ENCODE peak calls at places on chromosome 11, in eight cellular contexts. One of them, this sample, is unnamed.

GRCh38 chr11:121792185-121792584 is 323.8 kb downstream of the BLID start:
- DNase-seq in GM12878: no peak
- DNase-seq in stomach: no peak
- DNase-seq in suprapubic skin: no peak
- DNase-seq in SK-N-SH: no peak
- DNase-seq in transverse colon: no peak
- DNase-seq in H1: no peak
- DNase-seq in tibial nerve: no peak
- DNase-seq in this sample: no peak

GRCh38 chr11:63536669-63537292 is at the start of gene PLAAT4:
- DNase-seq in GM12878: peak; percentile 45
- DNase-seq in stomach: peak; percentile 54
- DNase-seq in suprapubic skin: no peak
- DNase-seq in SK-N-SH: no peak
- DNase-seq in transverse colon: peak; percentile 41
- DNase-seq in H1: no peak
- DNase-seq in tibial nerve: no peak
- DNase-seq in this sample: peak; percentile 69

GRCh38 chr11:34358258-34358665 is 452 bp upstream of the ABTB2 start:
- DNase-seq in GM12878: no peak
- DNase-seq in stomach: peak; percentile 59
- DNase-seq in suprapubic skin: no peak
- DNase-seq in SK-N-SH: no peak
- DNase-seq in transverse colon: peak; percentile 67
- DNase-seq in H1: no peak
- DNase-seq in tibial nerve: no peak
- DNase-seq in this sample: peak; percentile 73

GRCh38 chr11:69599502-69599901 is 41.5 kb upstream of the CCND1 start:
- DNase-seq in GM12878: no peak
- DNase-seq in stomach: no peak
- DNase-seq in suprapubic skin: peak; percentile 31
- DNase-seq in SK-N-SH: no peak
- DNase-seq in transverse colon: no peak
- DNase-seq in H1: no peak
- DNase-seq in tibial nerve: no peak
- DNase-seq in this sample: no peak

GRCh38 chr11:58498464-58498863 is 9.4 kb downstream of the OR5B21 start:
- DNase-seq in GM12878: no peak
- DNase-seq in stomach: no peak
- DNase-seq in suprapubic skin: no peak
- DNase-seq in SK-N-SH: no peak
- DNase-seq in transverse colon: peak; percentile 8
- DNase-seq in H1: no peak
- DNase-seq in tibial nerve: no peak
- DNase-seq in this sample: no peak

GRCh38 chr11:93905384-93905783 is 55.0 kb upstream of the VSTM5 start:
- DNase-seq in GM12878: no peak
- DNase-seq in stomach: no peak
- DNase-seq in suprapubic skin: no peak
- DNase-seq in SK-N-SH: no peak
- DNase-seq in transverse colon: no peak
- DNase-seq in H1: no peak
- DNase-seq in tibial nerve: no peak
- DNase-seq in this sample: no peak

GRCh38 chr11:16924826-16925494 is 89.3 kb downstream of the PLEKHA7 start:
- DNase-seq in GM12878: no peak
- DNase-seq in stomach: peak; percentile 86
- DNase-seq in suprapubic skin: no peak
- DNase-seq in SK-N-SH: peak; percentile 55
- DNase-seq in transverse colon: peak; percentile 89
- DNase-seq in H1: no peak
- DNase-seq in tibial nerve: no peak
- DNase-seq in this sample: peak; percentile 85

GRCh38 chr11:58958500-58958899 is 19.2 kb downstream of the GLYATL1 start:
- DNase-seq in GM12878: peak; percentile 2
- DNase-seq in stomach: peak; percentile 57
- DNase-seq in suprapubic skin: no peak
- DNase-seq in SK-N-SH: peak; percentile 24
- DNase-seq in transverse colon: peak; percentile 67
- DNase-seq in H1: peak; percentile 1
- DNase-seq in tibial nerve: no peak
- DNase-seq in this sample: no peak

GRCh38 chr11:33735166-33735425 is 1.1 kb downstream of the CD59 start:
- DNase-seq in GM12878: no peak
- DNase-seq in stomach: no peak
- DNase-seq in suprapubic skin: no peak
- DNase-seq in SK-N-SH: no peak
- DNase-seq in transverse colon: no peak
- DNase-seq in H1: no peak
- DNase-seq in tibial nerve: no peak
- DNase-seq in this sample: no peak

GRCh38 chr11:68976563-68976962 is 4.2 kb downstream of the MRGPRD start:
- DNase-seq in GM12878: no peak
- DNase-seq in stomach: no peak
- DNase-seq in suprapubic skin: peak; percentile 40
- DNase-seq in SK-N-SH: no peak
- DNase-seq in transverse colon: peak; percentile 1
- DNase-seq in H1: no peak
- DNase-seq in tibial nerve: no peak
- DNase-seq in this sample: no peak

GRCh38 chr11:2451916-2452694 is 7.3 kb downstream of the KCNQ1 start:
- DNase-seq in GM12878: no peak
- DNase-seq in stomach: no peak
- DNase-seq in suprapubic skin: no peak
- DNase-seq in SK-N-SH: peak; percentile 30
- DNase-seq in transverse colon: no peak
- DNase-seq in H1: no peak
- DNase-seq in tibial nerve: no peak
- DNase-seq in this sample: peak; percentile 7
- H3K27me3 ChIP-seq in GM12878: no peaks in the 10 kb centered on the region
- H3K27me3 ChIP-seq in stomach: no peaks in the 10 kb centered on the region
- H3K27me3 ChIP-seq in suprapubic skin: peaks cover 61% of the 10 kb centered on the region
- H3K27me3 ChIP-seq in SK-N-SH: no peaks in the 10 kb centered on the region
- H3K27me3 ChIP-seq in transverse colon: no peaks in the 10 kb centered on the region
- H3K27me3 ChIP-seq in H1: peaks cover 11% of the 10 kb centered on the region
- H3K27me3 ChIP-seq in tibial nerve: no peaks in the 10 kb centered on the region
- H3K27me3 ChIP-seq in this sample: no peaks in the 10 kb centered on the region

DNA sequence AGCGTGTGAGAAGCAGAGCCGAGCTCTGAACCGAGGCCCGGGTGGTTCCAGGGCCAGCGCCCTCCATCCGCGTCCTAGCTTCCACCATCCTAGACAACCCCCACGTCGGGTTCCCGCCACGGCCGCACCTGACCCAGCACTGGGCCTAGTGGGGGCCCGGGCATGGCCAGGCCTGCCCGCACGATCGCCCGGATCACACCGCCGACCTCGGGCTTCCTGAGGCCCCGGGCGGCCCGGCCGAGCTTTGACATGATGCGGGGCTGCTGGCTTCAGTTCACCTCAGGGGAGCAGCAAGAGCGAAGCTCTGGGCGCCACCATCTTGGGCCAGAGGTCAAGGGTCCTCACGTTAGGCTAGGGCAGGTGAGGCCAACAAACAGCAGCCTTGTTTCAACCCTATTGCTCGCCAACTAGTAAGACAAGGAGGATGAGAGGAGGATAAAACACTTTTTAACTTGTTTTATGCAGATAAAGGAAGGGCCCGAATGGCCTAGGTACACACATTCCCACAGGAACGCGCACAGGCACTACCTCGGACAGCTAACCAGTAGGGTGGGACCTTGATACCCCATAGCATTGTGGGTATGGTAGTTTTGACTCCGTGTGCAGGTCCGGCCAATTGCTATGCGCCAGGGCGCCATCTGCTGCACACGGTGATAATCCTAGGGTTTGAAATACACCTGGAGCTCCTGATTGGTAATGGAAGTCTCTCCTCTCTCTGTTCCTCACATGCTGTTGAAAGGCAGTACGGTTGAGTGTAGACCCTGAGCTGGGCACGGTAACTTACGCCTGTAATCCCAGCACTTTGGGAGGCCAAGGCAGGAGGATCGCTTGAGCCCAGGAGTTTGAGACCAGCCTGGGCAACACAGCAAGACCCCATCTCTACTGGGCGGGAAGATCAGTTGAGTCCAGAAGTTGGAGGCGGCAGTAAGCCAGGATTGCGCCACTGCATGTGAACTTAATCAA is at the start of gene MRPL11:
- DNase-seq in GM12878: peak; percentile 95
- DNase-seq in stomach: peak; percentile 90
- DNase-seq in suprapubic skin: peak; percentile 90
- DNase-seq in SK-N-SH: peak; percentile 98
- DNase-seq in transverse colon: peak; percentile 93
- DNase-seq in H1: peak; percentile 84
- DNase-seq in tibial nerve: peak; percentile 78
- DNase-seq in this sample: peak; percentile 88
- TF ChIP-seq CTCF in GM12878: peak; percentile 87
- TF ChIP-seq CTCF in stomach: peak; percentile 39
- TF ChIP-seq CTCF in suprapubic skin: peak; percentile 63
- TF ChIP-seq CTCF in SK-N-SH: peak; percentile 74
- TF ChIP-seq CTCF in transverse colon: peak; percentile 54
- TF ChIP-seq CTCF in H1: peak; percentile 72
- TF ChIP-seq CTCF in tibial nerve: peak; percentile 61
- TF ChIP-seq CTCF in this sample: peak; percentile 51

GRCh38 chr11:107549253-107549953 is 16.1 kb downstream of the ALKBH8 start:
- DNase-seq in GM12878: no peak
- DNase-seq in stomach: no peak
- DNase-seq in suprapubic skin: no peak
- DNase-seq in SK-N-SH: peak; percentile 24
- DNase-seq in transverse colon: no peak
- DNase-seq in H1: no peak
- DNase-seq in tibial nerve: no peak
- DNase-seq in this sample: no peak

GRCh38 chr11:107549954-107550285 is 15.6 kb downstream of the ALKBH8 start:
- DNase-seq in GM12878: no peak
- DNase-seq in stomach: no peak
- DNase-seq in suprapubic skin: no peak
- DNase-seq in SK-N-SH: no peak
- DNase-seq in transverse colon: no peak
- DNase-seq in H1: no peak
- DNase-seq in tibial nerve: no peak
- DNase-seq in this sample: no peak

GRCh38 chr11:107545101-107545514 is 20.4 kb downstream of the ALKBH8 start:
- DNase-seq in GM12878: no peak
- DNase-seq in stomach: no peak
- DNase-seq in suprapubic skin: no peak
- DNase-seq in SK-N-SH: no peak
- DNase-seq in transverse colon: no peak
- DNase-seq in H1: no peak
- DNase-seq in tibial nerve: no peak
- DNase-seq in this sample: no peak

DNA sequence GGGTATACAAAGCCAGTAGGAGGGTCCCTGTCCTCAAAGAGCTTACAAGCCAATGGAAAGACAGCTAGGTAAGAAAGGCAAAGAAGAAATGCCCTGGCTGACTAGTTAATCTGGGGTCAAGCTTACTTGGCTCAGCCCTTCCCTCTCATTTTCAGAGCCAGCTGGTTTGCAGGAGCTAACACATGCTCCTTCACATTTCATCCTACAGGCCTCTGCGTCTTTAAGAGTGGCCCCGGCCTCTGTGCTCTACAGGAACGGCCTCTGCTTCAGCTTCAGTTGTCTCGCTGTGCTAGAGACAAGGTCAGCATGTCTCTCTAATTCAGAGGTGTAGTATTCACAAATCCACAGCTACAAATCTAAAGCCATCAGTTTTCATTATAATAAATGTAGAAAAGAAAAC is 15.2 kb downstream of the ALKBH8 start:
- DNase-seq in GM12878: no peak
- DNase-seq in stomach: no peak
- DNase-seq in suprapubic skin: no peak
- DNase-seq in SK-N-SH: no peak
- DNase-seq in transverse colon: no peak
- DNase-seq in H1: no peak
- DNase-seq in tibial nerve: no peak
- DNase-seq in this sample: no peak
- TF ChIP-seq EP300 in GM12878: no peak
- TF ChIP-seq EP300 in stomach: no peak
- TF ChIP-seq EP300 in suprapubic skin: no peak
- TF ChIP-seq EP300 in SK-N-SH: no peak
- TF ChIP-seq EP300 in transverse colon: no peak
- TF ChIP-seq EP300 in H1: no peak
- TF ChIP-seq EP300 in tibial nerve: no peak
- TF ChIP-seq EP300 in this sample: no peak

GRCh38 chr11:73273246-73273890 is 1.2 kb downstream of the P2RY6 start:
- DNase-seq in GM12878: no peak
- DNase-seq in stomach: peak; percentile 15
- DNase-seq in suprapubic skin: peak; percentile 40
- DNase-seq in SK-N-SH: peak; percentile 57
- DNase-seq in transverse colon: no peak
- DNase-seq in H1: no peak
- DNase-seq in tibial nerve: peak; percentile 9
- DNase-seq in this sample: no peak
- H3K27me3 ChIP-seq in GM12878: no peaks in the 10 kb centered on the region
- H3K27me3 ChIP-seq in stomach: no peaks in the 10 kb centered on the region
- H3K27me3 ChIP-seq in suprapubic skin: no peaks in the 10 kb centered on the region
- H3K27me3 ChIP-seq in SK-N-SH: no peaks in the 10 kb centered on the region
- H3K27me3 ChIP-seq in transverse colon: no peaks in the 10 kb centered on the region
- H3K27me3 ChIP-seq in H1: no peaks in the 10 kb centered on the region
- H3K27me3 ChIP-seq in tibial nerve: no peaks in the 10 kb centered on the region
- H3K27me3 ChIP-seq in this sample: no peaks in the 10 kb centered on the region

GRCh38 chr11:119602745-119603373 is 126.1 kb downstream of the NECTIN1 start:
- DNase-seq in GM12878: no peak
- DNase-seq in stomach: no peak
- DNase-seq in suprapubic skin: no peak
- DNase-seq in SK-N-SH: no peak
- DNase-seq in transverse colon: no peak
- DNase-seq in H1: no peak
- DNase-seq in tibial nerve: no peak
- DNase-seq in this sample: no peak
- TF ChIP-seq CTCF in GM12878: no peak
- TF ChIP-seq CTCF in stomach: no peak
- TF ChIP-seq CTCF in suprapubic skin: no peak
- TF ChIP-seq CTCF in SK-N-SH: no peak
- TF ChIP-seq CTCF in transverse colon: no peak
- TF ChIP-seq CTCF in H1: peak; percentile 58
- TF ChIP-seq CTCF in tibial nerve: no peak
- TF ChIP-seq CTCF in this sample: no peak

DNA sequence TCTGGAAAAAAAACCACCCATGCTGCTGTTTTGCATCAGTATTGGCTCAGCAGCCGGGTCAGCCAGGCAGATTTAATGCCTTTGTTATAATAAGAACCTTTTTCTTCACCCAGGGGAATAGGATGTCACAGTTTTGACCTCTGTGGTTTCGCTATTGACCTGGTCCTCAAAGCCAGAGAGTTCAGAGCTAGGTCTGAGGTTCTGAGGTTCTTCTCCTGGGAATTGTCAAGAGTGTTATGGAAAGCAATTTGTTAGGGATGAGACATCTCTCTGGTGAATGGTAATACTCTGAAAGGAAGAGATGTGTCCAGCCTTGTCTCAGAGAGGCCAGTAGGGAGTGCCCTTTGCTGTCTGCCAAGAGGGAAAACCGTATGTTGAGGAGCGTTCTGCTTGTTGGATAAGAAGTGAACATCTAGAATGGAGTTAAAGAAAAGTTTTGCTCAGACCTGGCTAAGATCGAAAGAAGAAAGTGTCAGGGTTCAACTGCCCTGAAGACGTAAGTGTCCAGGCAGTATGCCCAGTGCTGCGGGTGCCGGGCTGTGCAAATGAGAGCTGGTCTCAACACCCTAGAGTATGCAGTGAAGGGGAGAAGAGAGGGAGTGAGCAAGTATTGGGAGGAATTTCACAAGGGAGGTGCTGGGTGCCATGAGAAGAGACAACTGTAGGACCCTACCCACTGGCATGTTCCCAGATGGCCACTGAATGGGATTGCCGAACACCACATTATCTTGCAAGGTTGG is 150.9 kb upstream of the TTC12 start:
- DNase-seq in GM12878: no peak
- DNase-seq in stomach: no peak
- DNase-seq in suprapubic skin: no peak
- DNase-seq in SK-N-SH: no peak
- DNase-seq in transverse colon: no peak
- DNase-seq in H1: no peak
- DNase-seq in tibial nerve: peak; percentile 38
- DNase-seq in this sample: no peak
- TF ChIP-seq EP300 in GM12878: no peak
- TF ChIP-seq EP300 in stomach: no peak
- TF ChIP-seq EP300 in suprapubic skin: no peak
- TF ChIP-seq EP300 in SK-N-SH: no peak
- TF ChIP-seq EP300 in transverse colon: no peak
- TF ChIP-seq EP300 in H1: no peak
- TF ChIP-seq EP300 in tibial nerve: no peak
- TF ChIP-seq EP300 in this sample: no peak

This sample was measured in ovary.